ENCODE peak calls at places on chromosomes 6 and 20, in five cellular contexts. One of them, this sample, is unnamed.

GRCh38 chr6:155212106-155212505 is 51.7 kb upstream of the CLDN20 start:
- DNase-seq in NCI-H1092 treated with DMSO at 0.1 percent for 48 hours: no peak
- DNase-seq in NCI-H460: no peak
- DNase-seq in cardiac muscle cell: no peak
- DNase-seq in T-helper 9 cell: no peak
- DNase-seq in this sample: no peak

GRCh38 chr6:143575440-143575839 is 63.9 kb upstream of the FUCA2 start:
- DNase-seq in NCI-H1092 treated with DMSO at 0.1 percent for 48 hours: peak; percentile 68
- DNase-seq in NCI-H460: peak; percentile 54
- DNase-seq in cardiac muscle cell: peak; percentile 68
- DNase-seq in T-helper 9 cell: peak; percentile 16
- DNase-seq in this sample: peak; percentile 39

GRCh38 chr20:46211331-46211722 is 93.2 kb downstream of the CD40 start:
- DNase-seq in NCI-H1092 treated with DMSO at 0.1 percent for 48 hours: no peak
- DNase-seq in T-helper 9 cell: no peak
- DNase-seq in NCI-H460: no peak
- DNase-seq in cardiac muscle cell: no peak
- DNase-seq in this sample: no peak

GRCh38 chr20:45282700-45283528 is 23.7 kb upstream of the RBPJL start:
- DNase-seq in cardiac muscle cell: no peak
- DNase-seq in NCI-H1092 treated with DMSO at 0.1 percent for 48 hours: no peak
- DNase-seq in NCI-H460: no peak
- DNase-seq in T-helper 9 cell: no peak
- DNase-seq in this sample: no peak

GRCh38 chr6:148027201-148027600 is 315.4 kb upstream of the SASH1 start:
- DNase-seq in NCI-H1092 treated with DMSO at 0.1 percent for 48 hours: no peak
- DNase-seq in cardiac muscle cell: no peak
- DNase-seq in T-helper 9 cell: no peak
- DNase-seq in NCI-H460: no peak
- DNase-seq in this sample: no peak

GRCh38 chr6:53837875-53838806 is 43.3 kb downstream of the LRRC1 start:
- DNase-seq in T-helper 9 cell: no peak
- DNase-seq in NCI-H460: no peak
- DNase-seq in NCI-H1092 treated with DMSO at 0.1 percent for 48 hours: no peak
- DNase-seq in cardiac muscle cell: no peak
- DNase-seq in this sample: no peak

GRCh38 chr20:50617022-50617421 is 74.3 kb downstream of the RIPOR3 start:
- DNase-seq in cardiac muscle cell: no peak
- DNase-seq in NCI-H1092 treated with DMSO at 0.1 percent for 48 hours: no peak
- DNase-seq in T-helper 9 cell: no peak
- DNase-seq in NCI-H460: no peak
- DNase-seq in this sample: no peak

GRCh38 chr6:141077355-141078333 is 1055.1 kb upstream of the GJE1 start:
- DNase-seq in NCI-H1092 treated with DMSO at 0.1 percent for 48 hours: no peak
- DNase-seq in NCI-H460: peak; percentile 7
- DNase-seq in cardiac muscle cell: peak; percentile 46
- DNase-seq in T-helper 9 cell: no peak
- DNase-seq in this sample: no peak

GRCh38 chr20:4956200-4956810 is 45.0 kb downstream of the SLC23A2 start:
- DNase-seq in NCI-H460: peak; percentile 46
- DNase-seq in NCI-H1092 treated with DMSO at 0.1 percent for 48 hours: peak; percentile 63
- DNase-seq in T-helper 9 cell: no peak
- DNase-seq in cardiac muscle cell: peak; percentile 66
- DNase-seq in this sample: no peak

GRCh38 chr6:31092769-31093505 is 19.4 kb downstream of the C6orf15 start:
- DNase-seq in NCI-H460: no peak
- DNase-seq in cardiac muscle cell: no peak
- DNase-seq in T-helper 9 cell: no peak
- DNase-seq in NCI-H1092 treated with DMSO at 0.1 percent for 48 hours: no peak
- DNase-seq in this sample: no peak

GRCh38 chr20:58905236-58905635 is 52.7 kb downstream of the GNAS start:
- DNase-seq in NCI-H460: no peak
- DNase-seq in cardiac muscle cell: no peak
- DNase-seq in NCI-H1092 treated with DMSO at 0.1 percent for 48 hours: no peak
- DNase-seq in T-helper 9 cell: no peak
- DNase-seq in this sample: no peak

GRCh38 chr6:150993253-150993652 is 127.8 kb downstream of the MTHFD1L start:
- DNase-seq in T-helper 9 cell: no peak
- DNase-seq in NCI-H460: no peak
- DNase-seq in NCI-H1092 treated with DMSO at 0.1 percent for 48 hours: no peak
- DNase-seq in cardiac muscle cell: no peak
- DNase-seq in this sample: no peak